ENCODE peak calls at places on chromosomes 16 and 17, in eight cellular contexts. X, F, H, E, D, A, Z and G are unnamed samples.

GRCh38 chr17:41654134-41654907 is 29.9 kb upstream of the KRT17 start:
- DNase-seq in A (no peak), X (no peak), F (no peak), Z (no peak), H (peak; percentile 99), E (no peak), D (no peak), G (no peak)

GRCh38 chr17:42120161-42121065 is 754 bp downstream of the KAT2A start:
- DNase-seq in X (no peak), Z (no peak), D (peak; percentile 72), F (no peak), A (no peak), E (no peak), H (no peak), G (no peak)

GRCh38 chr17:78438271-78438691 is 59.8 kb downstream of the PGS1 start:
- DNase-seq in H (no peak), D (no peak), A (no peak), X (no peak), E (no peak), Z (no peak), F (no peak), G (no peak)

GRCh38 chr17:58059141-58059540 is 24.1 kb upstream of the DYNLL2 start:
- DNase-seq in D (no peak), X (no peak), H (no peak), A (no peak), E (no peak), F (no peak), Z (no peak), G (no peak)

GRCh38 chr17:64281962-64282752 is 19.1 kb upstream of the TEX2 start:
- DNase-seq in A (peak; percentile 84), H (peak; percentile 67), Z (no peak), X (peak; percentile 62), D (peak; percentile 75), F (peak; percentile 44), E (peak; percentile 79), G (no peak)

GRCh38 chr17:80265205-80266068 is 4.8 kb downstream of the RNF213 start:
- DNase-seq in H (no peak), E (no peak), F (no peak), A (no peak), Z (no peak), X (no peak), D (peak; percentile 59), G (no peak)

GRCh38 chr17:77180503-77181330 is 39.9 kb downstream of the SEC14L1 start:
- DNase-seq in E (no peak), H (no peak), X (no peak), D (no peak), Z (no peak), F (no peak), A (no peak), G (no peak)

GRCh38 chr17:56710986-56711385 is 117.5 kb downstream of the NOG start:
- DNase-seq in A (no peak), Z (no peak), H (no peak), E (no peak), D (no peak), X (no peak), F (no peak), G (no peak)

GRCh38 chr17:41009301-41009760 is 403 bp upstream of the KRTAP3-1 start:
- DNase-seq in Z (no peak), E (no peak), X (no peak), A (no peak), D (no peak), F (no peak), H (peak; percentile 45), G (no peak)

GRCh38 chr16:74867281-74867849 is 92.7 kb upstream of the FA2H start:
- DNase-seq in H (no peak), A (no peak), Z (no peak), D (no peak), X (no peak), F (no peak), E (no peak), G (no peak)

GRCh38 chr17:9150407-9151090 is 129.2 kb downstream of the NTN1 start:
- DNase-seq in A (peak; percentile 2), H (peak; percentile 18), D (peak; percentile 63), E (peak; percentile 45), F (no peak), Z (no peak), X (no peak), G (no peak)

GRCh38 chr17:4529533-4530152 is 25.5 kb downstream of the MYBBP1A start:
- DNase-seq in Z (no peak), X (no peak), E (no peak), A (no peak), D (no peak), H (no peak), F (no peak), G (no peak)

GRCh38 chr17:74800531-74800930 is 24.4 kb upstream of the NAT9 start:
- DNase-seq in E (no peak), X (no peak), F (no peak), A (no peak), H (no peak), D (peak; percentile 27), Z (no peak), G (no peak)

GRCh38 chr16:822174-822908 is 21.8 kb upstream of the GNG13 start:
- DNase-seq in E (no peak), F (no peak), X (no peak), Z (no peak), D (no peak), H (no peak), A (no peak), G (no peak)

GRCh38 chr16:68707341-68708152 is 29.5 kb upstream of the CDH1 start:
- DNase-seq in A (peak; percentile 52), X (no peak), Z (no peak), H (peak; percentile 91), D (peak; percentile 54), F (no peak), E (peak; percentile 9), G (peak; percentile 11)

GRCh38 chr16:84526794-84527485 is 22.5 kb upstream of the MEAK7 start:
- DNase-seq in D (peak; percentile 78), A (peak; percentile 35), E (peak; percentile 63), F (no peak), Z (no peak), H (no peak), X (peak; percentile 40), G (no peak)
- H3K4me3 ChIP-seq in D (peak overlapping the region; percentile 0), A (no peak overlapping the region), E (no peak overlapping the region), F (no peak overlapping the region), Z (no peak overlapping the region), H (no peak overlapping the region), X (no peak overlapping the region), G (no peak overlapping the region)

DNA sequence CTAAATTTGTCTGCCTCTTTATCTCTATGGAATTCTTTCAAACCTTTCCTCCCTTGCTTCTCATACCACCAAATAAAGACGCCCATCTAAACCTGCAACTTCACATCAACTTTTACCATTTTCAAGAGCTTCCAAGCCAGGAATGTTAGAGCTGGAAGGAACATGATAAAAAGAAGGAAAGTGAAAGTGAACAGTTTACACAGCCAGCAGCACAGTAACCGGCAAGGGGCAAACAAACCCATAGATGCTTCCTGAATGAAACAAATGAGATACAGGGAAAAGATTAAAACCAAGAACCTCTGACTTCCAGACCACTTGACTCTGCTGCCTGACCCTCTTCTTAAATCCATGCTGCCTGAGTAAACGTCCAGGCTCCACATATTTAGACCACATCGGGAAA is 231.1 kb upstream of the CA10 start:
- DNase-seq in H (no peak), X (no peak), E (no peak), F (no peak), A (no peak), D (no peak), Z (no peak), G (no peak)
- H3K4me3 ChIP-seq in H (no peak overlapping the region), X (no peak overlapping the region), E (no peak overlapping the region), F (no peak overlapping the region), A (no peak overlapping the region), D (peak overlapping the region; percentile 49), Z (no peak overlapping the region), G (no peak overlapping the region)

DNA sequence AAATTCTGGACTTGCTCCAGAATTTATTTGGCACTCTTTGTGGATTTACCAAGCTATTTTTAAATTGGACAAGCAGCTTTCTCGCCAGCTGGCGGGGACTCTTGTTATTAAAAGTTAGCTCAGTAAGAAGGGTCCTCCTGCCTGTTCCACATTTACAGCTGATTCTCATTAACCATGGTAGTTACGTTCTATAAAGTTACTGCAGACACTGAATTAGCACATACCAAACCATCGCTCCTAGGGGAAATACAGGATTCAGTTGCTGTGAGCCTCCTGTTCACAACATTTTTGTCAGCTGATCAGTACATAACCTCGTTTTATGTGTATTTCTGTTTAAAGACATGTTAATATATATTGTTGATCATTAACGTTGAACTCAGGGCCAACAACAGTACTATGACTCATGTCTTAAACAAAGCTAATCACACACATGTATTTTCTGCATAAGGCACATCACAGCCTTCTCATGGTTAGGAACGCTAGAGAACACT is 4.2 kb downstream of the LDAF1 start:
- DNase-seq in E (peak; percentile 80), D (peak; percentile 89), H (no peak), F (no peak), Z (no peak), A (peak; percentile 74), X (peak; percentile 88), G (no peak)
- H3K4me3 ChIP-seq in E (no peak overlapping the region), D (no peak overlapping the region), H (no peak overlapping the region), F (no peak overlapping the region), Z (no peak overlapping the region), A (no peak overlapping the region), X (no peak overlapping the region), G (no peak overlapping the region)

GRCh38 chr16:85333337-85333736 is 221.1 kb upstream of the CIBAR2 start:
- DNase-seq in F (no peak), A (no peak), X (no peak), Z (no peak), D (peak; percentile 34), E (no peak), H (no peak), G (no peak)
- H3K4me3 ChIP-seq in F (no peak overlapping the region), A (no peak overlapping the region), X (no peak overlapping the region), Z (no peak overlapping the region), D (no peak overlapping the region), E (no peak overlapping the region), H (no peak overlapping the region), G (no peak overlapping the region)

GRCh38 chr16:57945740-57946138 is 25.2 kb downstream of the CNGB1 start:
- DNase-seq in H (peak; percentile 33), D (no peak), A (peak; percentile 11), X (no peak), E (no peak), F (no peak), Z (no peak), G (no peak)

GRCh38 chr16:57948027-57948426 is 22.9 kb downstream of the CNGB1 start:
- DNase-seq in F (no peak), H (no peak), Z (no peak), X (no peak), D (no peak), E (no peak), A (no peak), G (no peak)

GRCh38 chr16:57944961-57945739 is 25.8 kb downstream of the CNGB1 start:
- DNase-seq in A (no peak), Z (no peak), D (no peak), H (no peak), E (no peak), F (no peak), X (no peak), G (no peak)

GRCh38 chr16:57949013-57949412 is 21.9 kb downstream of the CNGB1 start:
- DNase-seq in H (no peak), F (no peak), X (no peak), Z (peak; percentile 16), A (no peak), E (no peak), D (no peak), G (no peak)

GRCh38 chr16:57946181-57946801 is 24.6 kb downstream of the CNGB1 start:
- DNase-seq in D (no peak), Z (no peak), F (no peak), X (no peak), A (no peak), H (no peak), E (no peak), G (no peak)
- H3K4me3 ChIP-seq in D (no peak overlapping the region), Z (no peak overlapping the region), F (no peak overlapping the region), X (no peak overlapping the region), A (no peak overlapping the region), H (no peak overlapping the region), E (no peak overlapping the region), G (no peak overlapping the region)